ENCODE peak calls at places on chromosome 16, in ten cellular contexts. Q is A549, F is PC-9, K is fibroblast of mammary gland, X is upper lobe of right lung, M is esophagus muscularis mucosa, V is ascending aorta, U is cardiac fibroblast, T is coronary artery, L is heart left ventricle. Y is an unnamed sample.

GRCh38 chr16:48632137-48632774 is 22.3 kb upstream of the N4BP1 start:
- DNase-seq in Q (no peak), F (no peak), K (no peak), X (peak; percentile 17), M (peak; percentile 74), V (no peak), U (no peak), T (peak; percentile 47), L (no peak), Y (no peak)

GRCh38 chr16:75820672-75821071 is 94.4 kb upstream of the CPHXL start:
- DNase-seq in Q (peak; percentile 11), F (peak; percentile 10), K (peak; percentile 54), X (no peak), M (no peak), V (no peak), U (no peak), T (no peak), L (no peak), Y (peak; percentile 13)

GRCh38 chr16:80569440-80570105 is 28.8 kb downstream of the DYNLRB2 start:
- DNase-seq in Q (no peak), F (no peak), K (peak; percentile 32), X (no peak), M (no peak), V (no peak), U (peak; percentile 27), T (no peak), L (no peak), Y (peak; percentile 86)

GRCh38 chr16:29900102-29900887 is at the start of gene ASPHD1:
- DNase-seq in Q (peak; percentile 87), F (peak; percentile 86), K (peak; percentile 86), X (peak; percentile 90), M (no peak), V (peak; percentile 81), U (peak; percentile 88), T (peak; percentile 79), L (peak; percentile 70), Y (peak; percentile 98)

GRCh38 chr16:30725465-30725792 is 22.8 kb upstream of the PHKG2 start:
- DNase-seq in Q (no peak), F (no peak), K (no peak), X (no peak), M (no peak), V (no peak), U (no peak), T (no peak), L (no peak), Y (peak; percentile 56)

GRCh38 chr16:88758944-88759244 is 26.1 kb downstream of the PIEZO1 start:
- DNase-seq in Q (no peak), F (no peak), K (no peak), X (no peak), M (no peak), V (no peak), U (no peak), T (no peak), L (no peak), Y (no peak)

GRCh38 chr16:49458221-49458620 is 84.6 kb downstream of the C16orf78 start:
- DNase-seq in Q (no peak), F (no peak), K (no peak), X (peak; percentile 15), M (no peak), V (peak; percentile 51), U (no peak), T (peak; percentile 21), L (no peak), Y (no peak)

GRCh38 chr16:69397821-69398521 is 12.2 kb upstream of the TERF2 start:
- DNase-seq in Q (peak; percentile 79), F (peak; percentile 17), K (peak; percentile 86), X (no peak), M (no peak), V (peak; percentile 71), U (peak; percentile 88), T (no peak), L (peak; percentile 41), Y (peak; percentile 37)

GRCh38 chr16:84059946-84060901 is 17.6 kb upstream of the SLC38A8 start:
- DNase-seq in Q (no peak), F (no peak), K (no peak), X (peak; percentile 46), M (no peak), V (no peak), U (no peak), T (peak; percentile 58), L (no peak), Y (peak; percentile 60)

GRCh38 chr16:57794849-57795430 is 7.4 kb downstream of the KIFC3 start:
- DNase-seq in Q (no peak), F (no peak), K (no peak), X (no peak), M (no peak), V (no peak), U (no peak), T (no peak), L (no peak), Y (no peak)

GRCh38 chr16:81324808-81325207 is 10.0 kb downstream of the GAN start:
- DNase-seq in Q (no peak), F (no peak), K (peak; percentile 45), X (no peak), M (no peak), V (no peak), U (no peak), T (no peak), L (no peak), Y (no peak)

GRCh38 chr16:86224126-86224525 is 286.2 kb upstream of the FOXF1 start:
- DNase-seq in Q (no peak), F (no peak), K (no peak), X (no peak), M (no peak), V (no peak), U (no peak), T (no peak), L (no peak), Y (peak; percentile 19)

GRCh38 chr16:86222541-86222940 is 287.8 kb upstream of the FOXF1 start:
- DNase-seq in Q (no peak), F (no peak), K (peak; percentile 47), X (no peak), M (no peak), V (no peak), U (peak; percentile 23), T (no peak), L (no peak), Y (peak; percentile 68)

GRCh38 chr16:86221085-86221484 is 289.2 kb upstream of the FOXF1 start:
- DNase-seq in Q (no peak), F (no peak), K (peak; percentile 53), X (no peak), M (no peak), V (peak; percentile 55), U (peak; percentile 23), T (no peak), L (no peak), Y (peak; percentile 63)

GRCh38 chr16:86224629-86225028 is 285.7 kb upstream of the FOXF1 start:
- DNase-seq in Q (no peak), F (no peak), K (no peak), X (no peak), M (no peak), V (no peak), U (no peak), T (no peak), L (no peak), Y (peak; percentile 35)

GRCh38 chr16:86222965-86223551 is 287.3 kb upstream of the FOXF1 start:
- DNase-seq in Q (no peak), F (no peak), K (peak; percentile 93), X (no peak), M (no peak), V (no peak), U (peak; percentile 67), T (no peak), L (no peak), Y (peak; percentile 93)
- H3K4me3 ChIP-seq in Q (no peak overlapping the region), F (no peak overlapping the region), K (peak overlapping the region; percentile 16), X (no peak overlapping the region), M (peak overlapping the region; percentile 13), V (no peak overlapping the region), U (no peak overlapping the region), T (peak overlapping the region; percentile 6), L (no peak overlapping the region), Y (no peak overlapping the region)

GRCh38 chr16:66278111-66278531 is 88.4 kb upstream of the CDH5 start:
- DNase-seq in Q (no peak), F (peak; percentile 90), K (no peak), X (peak; percentile 83), M (no peak), V (no peak), U (no peak), T (peak; percentile 53), L (no peak), Y (no peak)

GRCh38 chr16:66277311-66278070 is 89.0 kb upstream of the CDH5 start:
- DNase-seq in Q (no peak), F (no peak), K (no peak), X (no peak), M (peak; percentile 86), V (no peak), U (no peak), T (peak; percentile 62), L (no peak), Y (no peak)

GRCh38 chr16:66274335-66275110 is 92.0 kb upstream of the CDH5 start:
- DNase-seq in Q (peak; percentile 33), F (no peak), K (peak; percentile 44), X (no peak), M (no peak), V (no peak), U (peak; percentile 65), T (peak; percentile 40), L (no peak), Y (peak; percentile 87)

GRCh38 chr16:66273644-66274334 is 92.7 kb upstream of the CDH5 start:
- DNase-seq in Q (no peak), F (no peak), K (peak; percentile 90), X (no peak), M (no peak), V (no peak), U (peak; percentile 50), T (peak; percentile 57), L (no peak), Y (peak; percentile 95)

GRCh38 chr16:66275795-66276428 is 90.6 kb upstream of the CDH5 start:
- DNase-seq in Q (peak; percentile 65), F (peak; percentile 25), K (peak; percentile 80), X (no peak), M (no peak), V (no peak), U (peak; percentile 83), T (peak; percentile 59), L (no peak), Y (peak; percentile 88)
- TF ChIP-seq CTCF in Q (peak; percentile 46), F (peak; percentile 70), K (peak; percentile 93), X (peak; percentile 68), M (peak; percentile 51), V (peak; percentile 52), U (peak; percentile 82), T (no peak), L (peak; percentile 63), Y (peak; percentile 90)

DNA sequence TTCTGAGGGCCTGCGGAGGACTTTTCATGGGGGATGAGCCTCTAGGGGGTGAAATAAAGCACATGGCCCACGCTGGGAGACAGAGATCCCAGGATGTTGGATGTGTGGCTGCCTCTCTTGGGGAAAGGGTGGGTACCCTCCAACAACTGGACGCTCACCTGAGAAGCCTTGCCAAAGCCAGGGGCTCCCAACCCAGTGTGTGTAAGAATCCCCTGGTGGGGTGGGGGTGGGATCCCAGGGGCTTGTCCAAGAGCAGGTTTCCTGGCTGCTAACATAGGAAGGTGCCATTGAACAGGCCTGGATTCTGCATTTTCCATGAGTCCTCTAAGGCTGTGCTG is 587 bp downstream of the SNX20 start:
- DNase-seq in Q (no peak), F (no peak), K (no peak), X (no peak), M (no peak), V (no peak), U (no peak), T (no peak), L (no peak), Y (no peak)
- H3K4me3 ChIP-seq in Q (no peak overlapping the region), F (no peak overlapping the region), K (no peak overlapping the region), X (peak overlapping the region; percentile 48), M (peak overlapping the region; percentile 34), V (no peak overlapping the region), U (no peak overlapping the region), T (peak overlapping the region; percentile 57), L (no peak overlapping the region), Y (no peak overlapping the region)

GRCh38 chr16:56193951-56194726 is 2.9 kb downstream of the GNAO1 start:
- DNase-seq in Q (peak; percentile 54), F (no peak), K (peak; percentile 39), X (peak; percentile 87), M (peak; percentile 92), V (peak; percentile 82), U (peak; percentile 62), T (no peak), L (peak; percentile 91), Y (peak; percentile 88)
- TF ChIP-seq CTCF in Q (no peak), F (no peak), K (no peak), X (no peak), M (no peak), V (no peak), U (no peak), T (no peak), L (no peak), Y (no peak)